ENCODE peak calls at places on chromosomes 6 and 20, in ten cellular contexts. K is left ventricle myocardium inferior; B is brain microvascular endothelial cell; N is A549; L is stomach; J is iPS DF 6.9; W is astrocyte; E is effector memory CD4-positive, alpha-beta T cell; T is heart left ventricle; C is K562. D is an unnamed sample.

GRCh38 chr20:36575066-36575743 is 1.8 kb downstream of the TGIF2 start:
- DNase-seq in K (peak), B (peak), N (peak), L (peak), J (no peak), W (peak), E (no peak), T (peak), C (peak), D (no peak)

GRCh38 chr20:49914310-49915117 is 815 bp downstream of the SPATA2 start:
- DNase-seq in K (no peak), B (no peak), N (no peak), L (no peak), J (no peak), W (no peak), E (peak), T (no peak), C (no peak), D (no peak)

GRCh38 chr6:5854900-5855299 is 151.8 kb downstream of the NRN1 start:
- DNase-seq in K (no peak), B (no peak), N (no peak), L (no peak), J (no peak), W (no peak), E (no peak), T (no peak), C (no peak), D (no peak)

GRCh38 chr6:39051399-39052122 is 3.0 kb downstream of the GLP1R start:
- DNase-seq in K (no peak), B (no peak), N (no peak), L (no peak), J (no peak), W (no peak), E (no peak), T (no peak), C (no peak), D (no peak)

GRCh38 chr6:89117285-89118108 is at the start of gene SRSF12:
- DNase-seq in K (peak), B (no peak), N (peak), L (peak), J (no peak), W (peak), E (peak), T (peak), C (no peak), D (no peak)

GRCh38 chr20:20083796-20084195 is 31.5 kb downstream of the CFAP61 start:
- DNase-seq in K (no peak), B (no peak), N (peak), L (no peak), J (no peak), W (peak), E (no peak), T (no peak), C (peak), D (no peak)

GRCh38 chr20:4104045-4104444 is 88.7 kb upstream of the RNF24 start:
- DNase-seq in K (no peak), B (no peak), N (no peak), L (no peak), J (no peak), W (no peak), E (no peak), T (no peak), C (no peak), D (no peak)

GRCh38 chr6:138129190-138129589 is 22.0 kb upstream of the PERP start:
- DNase-seq in K (no peak), B (no peak), N (no peak), L (no peak), J (no peak), W (no peak), E (no peak), T (no peak), C (no peak), D (no peak)

GRCh38 chr6:49969588-49969987 is at the start of gene DEFB113:
- DNase-seq in K (no peak), B (no peak), N (no peak), L (no peak), J (no peak), W (no peak), E (no peak), T (no peak), C (no peak), D (no peak)

GRCh38 chr20:1383621-1384404 is 9.0 kb downstream of the FKBP1A start:
- DNase-seq in K (no peak), B (no peak), N (no peak), L (no peak), J (no peak), W (no peak), E (no peak), T (no peak), C (no peak), D (no peak)

GRCh38 chr6:150721411-150722266 is 122.0 kb downstream of the PLEKHG1 start:
- DNase-seq in K (no peak), B (no peak), N (no peak), L (no peak), J (no peak), W (no peak), E (no peak), T (no peak), C (no peak), D (no peak)
- H3K27ac ChIP-seq in K (peak), B (no peak), N (no peak), L (no peak), J (no peak), W (peak), E (no peak), T (no peak), C (no peak), D (peak)

GRCh38 chr20:367486-367887 is 13.1 kb upstream of the TRIB3 start:
- DNase-seq in K (no peak), B (no peak), N (no peak), L (no peak), J (no peak), W (no peak), E (no peak), T (no peak), C (no peak), D (no peak)
- H3K27ac ChIP-seq in K (no peak), B (no peak), N (peak), L (no peak), J (no peak), W (no peak), E (no peak), T (no peak), C (peak), D (peak)

DNA sequence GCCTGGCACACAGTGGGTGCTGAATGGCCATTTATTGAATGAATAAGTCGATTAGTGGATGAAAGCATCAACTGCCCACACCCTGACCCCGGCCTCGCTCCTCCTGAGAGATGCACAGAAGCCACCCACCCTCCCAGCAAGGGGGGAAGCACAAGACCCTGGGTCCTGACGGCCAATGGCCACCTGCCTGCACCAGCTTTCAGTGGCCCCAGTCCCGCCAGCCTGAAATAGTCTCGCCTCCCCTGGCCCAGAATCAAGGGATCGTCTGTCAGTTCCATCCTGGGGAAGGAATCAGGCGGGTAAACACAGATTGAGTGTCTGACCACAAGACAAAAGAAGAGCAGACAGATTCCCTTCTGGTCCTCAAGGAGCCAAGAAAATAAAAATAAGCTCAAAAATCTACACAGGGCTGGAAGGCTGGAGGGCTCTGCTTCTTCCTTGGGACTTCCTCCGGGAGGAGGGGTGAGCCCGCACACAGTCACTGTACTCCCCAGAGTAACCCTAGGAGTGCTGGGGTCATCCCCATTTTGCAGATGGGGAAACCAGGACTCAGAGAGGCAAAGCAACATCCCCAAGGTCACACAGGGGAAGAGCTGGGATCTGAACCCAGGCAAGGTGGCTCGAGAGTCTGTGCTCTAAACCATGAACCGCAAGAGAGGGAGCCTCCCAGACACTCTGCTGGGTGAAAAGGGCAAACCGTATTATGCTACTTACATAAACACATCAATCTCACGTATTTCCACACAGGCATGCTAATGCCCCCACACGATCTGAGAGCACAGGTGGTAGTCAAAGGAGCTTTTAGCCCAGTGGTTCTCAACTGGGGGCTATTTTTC is 7.8 kb downstream of the PREX1 start:
- DNase-seq in K (no peak), B (no peak), N (no peak), L (no peak), J (no peak), W (no peak), E (no peak), T (no peak), C (no peak), D (no peak)
- H3K27ac ChIP-seq in K (no peak), B (no peak), N (no peak), L (no peak), J (no peak), W (no peak), E (peak), T (no peak), C (no peak), D (no peak)

DNA sequence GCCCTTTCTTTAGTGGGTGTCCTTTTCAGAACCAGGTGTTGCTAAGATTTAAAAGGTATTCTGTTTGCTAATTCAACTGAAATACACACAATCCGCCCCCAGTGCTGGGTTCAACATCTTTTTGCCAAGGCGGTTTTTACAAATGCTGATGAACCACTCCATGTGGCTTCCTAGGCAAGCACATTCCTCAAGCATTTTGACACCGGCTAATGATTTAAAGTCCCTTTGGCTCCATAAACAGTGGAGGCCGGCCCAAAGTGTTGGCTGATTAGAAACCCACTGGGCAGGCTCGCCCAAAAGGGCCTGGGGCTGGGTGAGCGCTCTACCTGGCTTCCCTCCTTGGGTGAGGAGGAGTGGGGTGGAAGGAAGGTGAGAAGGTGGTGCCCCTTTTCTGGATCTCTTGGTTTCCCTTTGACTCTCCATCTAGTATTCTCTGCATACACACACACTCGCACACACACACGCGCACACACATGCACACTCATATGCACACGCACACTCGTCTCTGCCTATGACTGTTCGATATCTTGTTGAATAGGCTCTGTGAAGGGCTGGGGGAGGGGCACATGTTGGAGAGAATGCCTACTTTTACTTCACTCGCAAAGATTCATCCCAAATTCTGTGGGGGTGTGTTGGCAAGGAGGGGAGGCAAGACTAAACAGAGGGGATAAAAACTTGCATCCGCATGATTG is 66.7 kb upstream of the ARMC2 start:
- DNase-seq in K (no peak), B (peak), N (no peak), L (no peak), J (peak), W (peak), E (no peak), T (no peak), C (no peak), D (no peak)
- H3K27ac ChIP-seq in K (peak), B (no peak), N (peak), L (peak), J (no peak), W (no peak), E (no peak), T (no peak), C (no peak), D (peak)

DNA sequence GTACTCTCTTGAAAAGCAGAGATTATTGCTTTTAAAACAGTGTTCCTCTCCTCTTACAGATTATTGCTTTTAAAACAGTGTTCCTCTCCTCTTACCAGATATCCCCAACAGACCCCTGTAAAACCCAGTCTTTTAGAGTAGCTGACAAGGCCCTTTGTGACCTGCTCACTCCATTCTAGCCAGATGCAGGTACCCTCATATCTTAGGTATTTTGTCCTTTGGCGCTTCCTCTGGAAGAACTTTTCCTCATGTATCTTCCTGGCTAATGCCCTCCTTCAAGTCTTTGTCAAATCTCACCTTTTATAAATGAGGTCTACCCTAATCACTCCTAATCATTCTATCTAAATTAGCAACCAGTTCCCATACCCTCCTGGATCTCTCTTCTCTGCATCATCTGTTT is 536.0 kb downstream of the BTBD3 start:
- DNase-seq in K (no peak), B (no peak), N (no peak), L (no peak), J (no peak), W (no peak), E (no peak), T (no peak), C (no peak), D (no peak)
- H3K27ac ChIP-seq in K (no peak), B (no peak), N (no peak), L (no peak), J (no peak), W (no peak), E (no peak), T (no peak), C (no peak), D (no peak)

GRCh38 chr6:15363164-15363522 is 117.3 kb downstream of the JARID2 start:
- DNase-seq in K (no peak), B (no peak), N (no peak), L (no peak), J (no peak), W (no peak), E (no peak), T (no peak), C (no peak), D (no peak)

GRCh38 chr6:15362274-15363160 is 116.6 kb downstream of the JARID2 start:
- DNase-seq in K (no peak), B (no peak), N (no peak), L (no peak), J (no peak), W (no peak), E (no peak), T (no peak), C (no peak), D (no peak)

GRCh38 chr6:15364401-15365037 is 118.7 kb downstream of the JARID2 start:
- DNase-seq in K (no peak), B (no peak), N (no peak), L (no peak), J (no peak), W (no peak), E (no peak), T (no peak), C (no peak), D (no peak)

GRCh38 chr6:15365273-15365687 is 119.4 kb downstream of the JARID2 start:
- DNase-seq in K (peak), B (peak), N (peak), L (peak), J (no peak), W (peak), E (peak), T (peak), C (peak), D (peak)

GRCh38 chr6:15363523-15364400 is 117.9 kb downstream of the JARID2 start:
- DNase-seq in K (no peak), B (no peak), N (no peak), L (no peak), J (no peak), W (no peak), E (no peak), T (no peak), C (no peak), D (no peak)
- H3K27ac ChIP-seq in K (no peak), B (no peak), N (no peak), L (no peak), J (no peak), W (no peak), E (no peak), T (no peak), C (no peak), D (peak)

GRCh38 chr6:48315051-48315719 is 204.2 kb upstream of the PTCHD4 start:
- DNase-seq in K (no peak), B (no peak), N (no peak), L (no peak), J (no peak), W (no peak), E (no peak), T (no peak), C (no peak), D (no peak)

GRCh38 chr6:48315915-48316314 is 204.9 kb upstream of the PTCHD4 start:
- DNase-seq in K (no peak), B (no peak), N (no peak), L (no peak), J (no peak), W (no peak), E (no peak), T (no peak), C (no peak), D (no peak)

GRCh38 chr6:48307583-48307982 is 196.6 kb upstream of the PTCHD4 start:
- DNase-seq in K (no peak), B (no peak), N (no peak), L (no peak), J (no peak), W (no peak), E (no peak), T (no peak), C (no peak), D (no peak)

GRCh38 chr6:48311301-48311700 is 200.3 kb upstream of the PTCHD4 start:
- DNase-seq in K (no peak), B (no peak), N (no peak), L (no peak), J (no peak), W (no peak), E (no peak), T (no peak), C (no peak), D (no peak)
- H3K27ac ChIP-seq in K (no peak), B (no peak), N (no peak), L (no peak), J (no peak), W (no peak), E (no peak), T (no peak), C (no peak), D (no peak)

GRCh38 chr6:118708736-118709135 is 57.3 kb upstream of the CEP85L start:
- DNase-seq in K (no peak), B (no peak), N (peak), L (no peak), J (no peak), W (peak), E (no peak), T (no peak), C (no peak), D (peak)
- H3K27ac ChIP-seq in K (peak), B (peak), N (peak), L (peak), J (no peak), W (peak), E (peak), T (peak), C (peak), D (peak)

GRCh38 chr6:30610065-30610464 is 7.0 kb downstream of the PPP1R10 start:
- DNase-seq in K (no peak), B (no peak), N (no peak), L (no peak), J (no peak), W (no peak), E (no peak), T (no peak), C (no peak), D (no peak)
- H3K27ac ChIP-seq in K (peak), B (no peak), N (no peak), L (peak), J (no peak), W (no peak), E (peak), T (no peak), C (no peak), D (no peak)

D was measured in epithelial cell of prostate.